ENCODE peak calls at places on chromosomes 16 and 17, in five cellular contexts. J, X, O, I and H are unnamed samples.

GRCh38 chr17:39736319-39737165 is 1.2 kb upstream of the GRB7 start:
- DNase-seq in J (no peak), X (no peak), O (peak; percentile 56), I (no peak), H (no peak)

GRCh38 chr17:77019955-77020379 is 120.8 kb upstream of the SEC14L1 start:
- DNase-seq in J (no peak), X (no peak), O (peak; percentile 44), I (no peak), H (no peak)

GRCh38 chr17:44204453-44204882 is 4.8 kb upstream of the ATXN7L3 start:
- DNase-seq in J (no peak), X (no peak), O (peak; percentile 73), I (no peak), H (no peak)

GRCh38 chr17:34667656-34668055 is 88.3 kb downstream of the TMEM132E start:
- DNase-seq in J (no peak), X (no peak), O (no peak), I (no peak), H (no peak)

GRCh38 chr16:48365601-48366164 is 19.5 kb downstream of the SIAH1 start:
- DNase-seq in J (no peak), X (peak; percentile 70), O (peak; percentile 84), I (peak; percentile 95), H (peak; percentile 50)

GRCh38 chr16:10529895-10530669 is 50.3 kb downstream of the EMP2 start:
- DNase-seq in J (no peak), X (no peak), O (no peak), I (no peak), H (no peak)

GRCh38 chr16:14301150-14302030 is 230.3 kb downstream of the MRTFB start:
- DNase-seq in J (no peak), X (no peak), O (peak; percentile 63), I (peak; percentile 57), H (no peak)

GRCh38 chr17:3603119-3603869 is 5.9 kb downstream of the TRPV1 start:
- DNase-seq in J (no peak), X (no peak), O (peak; percentile 76), I (no peak), H (peak; percentile 91)

GRCh38 chr17:49434821-49435581 is 20.3 kb upstream of the PHB1 start:
- DNase-seq in J (no peak), X (peak; percentile 21), O (peak; percentile 54), I (no peak), H (no peak)

GRCh38 chr16:86495357-86495701 is 15.0 kb upstream of the FOXF1 start:
- DNase-seq in J (no peak), X (no peak), O (no peak), I (no peak), H (no peak)

GRCh38 chr17:50283246-50283645 is 9.0 kb downstream of the TMEM92 start:
- DNase-seq in J (no peak), X (no peak), O (no peak), I (no peak), H (no peak)

GRCh38 chr16:73323880-73324279 is 276.0 kb upstream of the ZFHX3 start:
- DNase-seq in J (no peak), X (no peak), O (no peak), I (no peak), H (no peak)

GRCh38 chr17:21029032-21029431 is 13.8 kb downstream of the USP22 start:
- DNase-seq in J (no peak), X (no peak), O (peak; percentile 61), I (no peak), H (peak; percentile 70)

GRCh38 chr17:79799538-79800324 is 2.9 kb upstream of the CBX8 start:
- DNase-seq in J (no peak), X (no peak), O (no peak), I (peak; percentile 39), H (no peak)

GRCh38 chr17:2905269-2905668 is 109.0 kb downstream of the RAP1GAP2 start:
- DNase-seq in J (peak; percentile 51), X (no peak), O (no peak), I (peak; percentile 83), H (no peak)

GRCh38 chr16:23905027-23905426 is 69.2 kb downstream of the PRKCB start:
- DNase-seq in J (no peak), X (no peak), O (peak; percentile 84), I (peak; percentile 53), H (peak; percentile 55)

GRCh38 chr17:60396412-60396811 is 4.5 kb upstream of the USP32 start:
- DNase-seq in J (no peak), X (no peak), O (no peak), I (no peak), H (no peak)

GRCh38 chr16:71853413-71853812 is 7.6 kb downstream of the ATXN1L start:
- DNase-seq in J (no peak), X (no peak), O (no peak), I (no peak), H (no peak)

GRCh38 chr17:47742319-47743181 is 9.5 kb downstream of the TBX21 start:
- DNase-seq in J (peak; percentile 24), X (peak; percentile 34), O (no peak), I (no peak), H (no peak)

GRCh38 chr17:28997811-28998210 is 8.0 kb downstream of the SEZ6 start:
- DNase-seq in J (no peak), X (no peak), O (no peak), I (no peak), H (no peak)